ENCODE peak calls at places on chromosomes 3 and 15, in seven cellular contexts. E, D, R, W, H, S and T are unnamed samples.
A peak's percentile ranks its signal among the peaks of the same experiment; 100 is the strongest.

GRCh38 chr3:25687742-25688141 is 23.0 kb upstream of the TOP2B start:
- DNase-seq in E (no peak), D (no peak), R (no peak), W (no peak), H (no peak), S (no peak), T (no peak)

GRCh38 chr15:78241017-78241416 is 6.7 kb upstream of the ACSBG1 start:
- DNase-seq in E (peak; percentile 96), D (peak; percentile 88), R (peak; percentile 77), W (peak; percentile 92), H (peak; percentile 33), S (peak; percentile 59), T (peak; percentile 89)

GRCh38 chr3:181727122-181728036 is 15.7 kb downstream of the SOX2 start:
- DNase-seq in E (peak; percentile 45), D (no peak), R (no peak), W (no peak), H (no peak), S (no peak), T (no peak)

GRCh38 chr3:155908086-155908485 is 37.6 kb downstream of the GMPS start:
- DNase-seq in E (no peak), D (no peak), R (no peak), W (no peak), H (no peak), S (no peak), T (peak; percentile 7)

GRCh38 chr3:161851941-161852566 is 355.4 kb downstream of the OTOL1 start:
- DNase-seq in E (peak; percentile 80), D (peak; percentile 24), R (no peak), W (peak; percentile 65), H (peak; percentile 4), S (peak; percentile 27), T (peak; percentile 58)

GRCh38 chr3:9079674-9080073 is 116.4 kb upstream of the RAD18 start:
- DNase-seq in E (no peak), D (no peak), R (no peak), W (no peak), H (no peak), S (no peak), T (no peak)

GRCh38 chr3:186772886-186773417 is 10.4 kb upstream of the EIF4A2 start:
- DNase-seq in E (peak; percentile 52), D (peak; percentile 82), R (peak; percentile 67), W (peak; percentile 88), H (no peak), S (no peak), T (peak; percentile 91)

GRCh38 chr3:30646961-30647752 is 40.8 kb downstream of the TGFBR2 start:
- DNase-seq in E (no peak), D (no peak), R (no peak), W (no peak), H (no peak), S (no peak), T (no peak)

GRCh38 chr3:63538912-63539311 is 113.6 kb upstream of the SNTN start:
- DNase-seq in E (no peak), D (no peak), R (no peak), W (no peak), H (no peak), S (no peak), T (no peak)

GRCh38 chr3:46416134-46417119 is 9.4 kb downstream of the CCRL2 start:
- DNase-seq in E (no peak), D (no peak), R (no peak), W (no peak), H (no peak), S (no peak), T (peak; percentile 62)

GRCh38 chr3:37945803-37946530 is 44.6 kb upstream of the VILL start:
- DNase-seq in E (no peak), D (no peak), R (no peak), W (no peak), H (peak; percentile 33), S (peak; percentile 67), T (no peak)

GRCh38 chr3:132593950-132594328 is 3.1 kb upstream of the ACKR4 start:
- DNase-seq in E (no peak), D (no peak), R (no peak), W (no peak), H (peak; percentile 42), S (peak; percentile 85), T (no peak)

GRCh38 chr3:77686560-77686959 is 646.7 kb downstream of the ROBO2 start:
- DNase-seq in E (peak; percentile 21), D (no peak), R (no peak), W (no peak), H (no peak), S (no peak), T (no peak)

GRCh38 chr15:40249477-40250303 is 10.8 kb downstream of the PAK6 start:
- DNase-seq in E (no peak), D (no peak), R (no peak), W (peak; percentile 44), H (no peak), S (peak; percentile 37), T (no peak)

DNA sequence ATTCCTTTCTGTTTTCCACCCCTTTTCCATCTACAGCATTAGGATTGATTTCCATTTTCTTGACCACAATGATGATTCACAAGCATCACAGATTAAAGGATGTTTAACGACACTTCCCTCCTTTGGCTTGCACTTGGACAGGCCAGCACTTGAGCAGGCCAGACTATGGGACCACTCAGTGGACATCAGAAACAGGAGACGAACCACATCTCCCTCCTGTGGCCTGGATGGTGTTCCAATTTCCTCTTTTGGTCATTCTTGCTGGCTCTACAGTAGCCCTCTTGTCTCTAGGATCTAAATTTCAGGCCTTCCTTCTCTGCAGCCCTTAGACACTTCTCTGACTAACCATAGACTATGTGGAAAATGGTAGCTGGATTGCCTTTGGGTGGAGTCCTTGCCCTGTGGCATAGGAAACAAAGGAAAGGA is 78.8 kb upstream of the BOC start:
- DNase-seq in E (no peak), D (no peak), R (no peak), W (no peak), H (no peak), S (peak; percentile 68), T (no peak)
- TF ChIP-seq CTCF in E (no peak), D (no peak), R (no peak), W (no peak), H (no peak), S (no peak), T (no peak)

DNA sequence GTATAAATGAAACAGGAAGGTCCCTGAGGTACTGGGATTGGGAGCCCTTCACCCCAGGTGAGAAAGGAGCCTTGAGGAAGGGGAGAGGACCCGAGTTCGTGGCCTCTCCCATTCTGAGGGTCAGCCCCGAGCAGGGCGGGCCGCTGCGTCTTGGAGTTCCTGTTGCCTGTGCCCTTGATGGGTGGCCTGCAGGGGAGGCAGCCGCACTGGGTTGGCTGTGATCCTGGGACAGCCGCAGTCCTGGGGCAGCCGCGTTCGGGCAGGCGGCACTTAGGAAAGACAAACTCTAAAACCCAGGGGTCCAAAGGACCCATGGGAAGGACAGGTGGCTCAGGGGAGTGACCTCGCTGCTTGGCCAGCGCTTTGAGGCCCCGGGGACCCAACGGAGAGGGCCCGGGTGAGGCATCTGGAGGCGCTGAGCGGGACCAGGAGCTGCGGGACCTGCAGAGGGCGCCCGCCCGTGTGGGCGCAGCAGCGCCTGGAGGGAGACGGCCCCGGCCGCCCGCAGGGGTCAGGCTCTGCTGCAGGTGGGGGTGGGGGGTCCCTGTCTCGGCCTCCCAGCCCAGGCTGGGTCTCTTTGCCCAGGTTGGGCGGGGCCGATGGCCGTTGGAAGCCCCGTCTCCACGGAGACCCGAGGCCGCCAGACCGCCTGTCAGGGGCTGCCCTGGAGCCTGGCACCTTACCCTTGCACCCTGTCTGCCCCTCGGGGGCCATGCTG is 65.1 kb downstream of the HMCES start:
- DNase-seq in E (peak; percentile 58), D (peak; percentile 57), R (peak; percentile 39), W (peak; percentile 78), H (no peak), S (no peak), T (peak; percentile 52)
- TF ChIP-seq CTCF in E (peak; percentile 30), D (peak; percentile 68), R (no peak), W (peak; percentile 53), H (peak; percentile 64), S (peak; percentile 55), T (peak; percentile 62)

GRCh38 chr15:68365770-68366169 is 66.2 kb downstream of the ITGA11 start:
- DNase-seq in E (no peak), D (no peak), R (no peak), W (no peak), H (no peak), S (no peak), T (no peak)

GRCh38 chr15:68364660-68365035 is 67.3 kb downstream of the ITGA11 start:
- DNase-seq in E (no peak), D (no peak), R (no peak), W (no peak), H (no peak), S (no peak), T (no peak)

GRCh38 chr15:68367226-68367625 is 64.7 kb downstream of the ITGA11 start:
- DNase-seq in E (no peak), D (no peak), R (no peak), W (no peak), H (no peak), S (no peak), T (no peak)

GRCh38 chr15:68365140-68365745 is 66.7 kb downstream of the ITGA11 start:
- DNase-seq in E (no peak), D (no peak), R (no peak), W (no peak), H (no peak), S (no peak), T (peak; percentile 31)

DNA sequence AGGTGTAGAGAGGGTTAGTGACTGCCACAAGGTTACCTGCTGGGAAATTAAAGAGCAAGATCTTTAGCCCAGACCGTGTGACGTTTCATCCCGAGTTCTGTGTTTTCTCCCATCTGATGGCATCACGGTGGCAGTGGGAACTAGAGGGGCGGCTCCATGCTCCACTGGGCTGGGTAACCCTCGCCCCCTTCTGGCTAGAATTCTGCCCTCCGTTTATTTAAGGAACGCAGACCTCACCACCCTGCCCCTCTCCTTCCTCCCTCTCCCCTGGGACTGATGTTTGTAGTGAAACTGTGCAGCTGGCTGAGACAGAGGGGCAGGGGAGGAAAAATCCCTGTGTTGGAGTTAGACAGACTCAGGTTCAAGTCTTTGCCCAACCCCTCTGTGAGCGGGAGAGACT is 65.6 kb downstream of the ITGA11 start:
- DNase-seq in E (no peak), D (no peak), R (no peak), W (no peak), H (no peak), S (no peak), T (no peak)
- TF ChIP-seq CTCF in E (no peak), D (no peak), R (no peak), W (no peak), H (no peak), S (no peak), T (no peak)

GRCh38 chr15:59993950-59994401 is 10.1 kb upstream of the FOXB1 start:
- DNase-seq in E (peak; percentile 56), D (peak; percentile 30), R (no peak), W (no peak), H (no peak), S (no peak), T (peak; percentile 49)
- TF ChIP-seq CTCF in E (peak; percentile 56), D (peak; percentile 30), R (no peak), W (no peak), H (no peak), S (no peak), T (peak; percentile 39)